ENCODE peak calls at places on chromosomes 4 and X, in five cellular contexts. One of them, this sample, is unnamed.

GRCh38 chr4:100826808-100827548 is 309.2 kb upstream of the EMCN start:
- DNase-seq in HCT116: no peak
- DNase-seq in HFF-Myc: no peak
- DNase-seq in AG04450: no peak
- DNase-seq in heart right ventricle: no peak
- DNase-seq in this sample: no peak

GRCh38 chr4:10016169-10016568 is 5.1 kb downstream of the SLC2A9 start:
- DNase-seq in HCT116: no peak
- DNase-seq in HFF-Myc: no peak
- DNase-seq in AG04450: no peak
- DNase-seq in heart right ventricle: no peak
- DNase-seq in this sample: no peak

GRCh38 chrX:31603411-31604120 is 531.7 kb upstream of the FTHL17 start:
- DNase-seq in HCT116: no peak
- DNase-seq in HFF-Myc: no peak
- DNase-seq in AG04450: peak; percentile 4
- DNase-seq in heart right ventricle: no peak
- DNase-seq in this sample: no peak

GRCh38 chr4:159594576-159594975 is 491.7 kb downstream of the RAPGEF2 start:
- DNase-seq in HCT116: no peak
- DNase-seq in HFF-Myc: no peak
- DNase-seq in AG04450: no peak
- DNase-seq in heart right ventricle: no peak
- DNase-seq in this sample: no peak

GRCh38 chr4:143626134-143626859 is 74.2 kb downstream of the FREM3 start:
- DNase-seq in HCT116: no peak
- DNase-seq in HFF-Myc: no peak
- DNase-seq in AG04450: no peak
- DNase-seq in heart right ventricle: peak; percentile 46
- DNase-seq in this sample: no peak

GRCh38 chrX:33183366-33183765 is 28.0 kb downstream of the DMD start:
- DNase-seq in HCT116: no peak
- DNase-seq in HFF-Myc: no peak
- DNase-seq in AG04450: peak; percentile 44
- DNase-seq in heart right ventricle: peak; percentile 11
- DNase-seq in this sample: no peak

GRCh38 chrX:4932790-4933189 is 1219.3 kb upstream of the PRKX start:
- DNase-seq in HCT116: no peak
- DNase-seq in HFF-Myc: no peak
- DNase-seq in AG04450: no peak
- DNase-seq in heart right ventricle: no peak
- DNase-seq in this sample: no peak

GRCh38 chr4:10001757-10002156 is 19.5 kb downstream of the SLC2A9 start:
- DNase-seq in HCT116: no peak
- DNase-seq in HFF-Myc: no peak
- DNase-seq in AG04450: no peak
- DNase-seq in heart right ventricle: no peak
- DNase-seq in this sample: no peak

GRCh38 chrX:3820170-3820569 is 106.7 kb upstream of the PRKX start:
- DNase-seq in HCT116: no peak
- DNase-seq in HFF-Myc: no peak
- DNase-seq in AG04450: peak; percentile 51
- DNase-seq in heart right ventricle: no peak
- DNase-seq in this sample: peak; percentile 33

GRCh38 chr4:107736924-107737448 is 17.0 kb upstream of the PAPSS1 start:
- DNase-seq in HCT116: peak; percentile 44
- DNase-seq in HFF-Myc: no peak
- DNase-seq in AG04450: no peak
- DNase-seq in heart right ventricle: no peak
- DNase-seq in this sample: no peak

GRCh38 chrX:155188786-155189185 is 27.5 kb upstream of the VBP1 start:
- DNase-seq in HCT116: no peak
- DNase-seq in HFF-Myc: no peak
- DNase-seq in AG04450: no peak
- DNase-seq in heart right ventricle: no peak
- DNase-seq in this sample: no peak

GRCh38 chrX:43646800-43647199 is 9.3 kb upstream of the MAOA start:
- DNase-seq in HCT116: no peak
- DNase-seq in HFF-Myc: no peak
- DNase-seq in AG04450: no peak
- DNase-seq in heart right ventricle: no peak
- DNase-seq in this sample: no peak

GRCh38 chrX:10769696-10770619 is 149.6 kb upstream of the MID1 start:
- DNase-seq in HCT116: no peak
- DNase-seq in HFF-Myc: no peak
- DNase-seq in AG04450: peak; percentile 4
- DNase-seq in heart right ventricle: no peak
- DNase-seq in this sample: no peak
- H3K4me3 ChIP-seq in HCT116: no peak overlapping the region
- H3K4me3 ChIP-seq in HFF-Myc: no peak overlapping the region
- H3K4me3 ChIP-seq in AG04450: peak overlapping the region; percentile 41
- H3K4me3 ChIP-seq in heart right ventricle: no peak overlapping the region
- H3K4me3 ChIP-seq in this sample: no peak overlapping the region

GRCh38 chr4:104352211-104352610 is 142.5 kb downstream of the CXXC4 start:
- DNase-seq in HCT116: no peak
- DNase-seq in HFF-Myc: no peak
- DNase-seq in AG04450: no peak
- DNase-seq in heart right ventricle: no peak
- DNase-seq in this sample: no peak
- TF ChIP-seq CTCF in HCT116: peak; percentile 37
- TF ChIP-seq CTCF in HFF-Myc: no peak
- TF ChIP-seq CTCF in AG04450: no peak
- TF ChIP-seq CTCF in heart right ventricle: no peak
- TF ChIP-seq CTCF in this sample: no peak

GRCh38 chr4:11368701-11369115 is 60.0 kb downstream of the HS3ST1 start:
- DNase-seq in HCT116: no peak
- DNase-seq in HFF-Myc: no peak
- DNase-seq in AG04450: no peak
- DNase-seq in heart right ventricle: peak; percentile 7
- DNase-seq in this sample: no peak
- H3K4me3 ChIP-seq in HCT116: no peak overlapping the region
- H3K4me3 ChIP-seq in HFF-Myc: no peak overlapping the region
- H3K4me3 ChIP-seq in AG04450: no peak overlapping the region
- H3K4me3 ChIP-seq in heart right ventricle: peak overlapping the region; percentile 26
- H3K4me3 ChIP-seq in this sample: no peak overlapping the region

DNA sequence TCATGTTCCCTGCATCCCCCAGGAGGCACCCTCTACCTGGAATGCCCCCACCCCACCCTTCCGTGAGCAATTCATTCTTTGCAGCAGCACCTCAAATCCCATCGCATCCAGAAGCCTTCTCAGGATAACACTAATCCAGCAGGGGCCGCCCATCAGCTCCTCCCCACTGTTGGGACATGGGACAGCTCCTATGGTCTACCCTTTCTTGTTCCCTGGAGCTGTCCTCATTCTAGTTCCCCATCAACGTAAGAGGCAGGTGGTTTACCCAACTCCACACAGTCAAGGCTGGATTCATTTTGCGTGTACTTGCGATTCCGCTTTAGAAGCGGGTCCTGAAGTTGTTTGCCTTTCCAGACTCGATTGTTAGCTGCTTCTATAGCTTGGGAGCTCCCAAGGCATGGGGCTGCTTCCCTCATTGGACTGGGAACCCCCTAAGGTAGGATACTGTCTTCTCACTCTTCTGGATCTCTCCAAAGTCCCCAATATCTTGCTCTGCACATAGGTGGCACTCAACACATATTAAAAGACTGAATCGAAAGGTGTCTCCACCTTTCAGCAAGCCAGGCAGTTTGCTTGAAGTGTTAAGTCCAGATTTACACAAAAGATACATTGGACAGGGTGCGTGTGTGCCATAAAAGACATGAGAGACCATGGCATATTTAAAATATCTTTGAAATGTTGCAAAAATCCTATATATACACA is 942 bp upstream of the APLN start:
- DNase-seq in HCT116: no peak
- DNase-seq in HFF-Myc: no peak
- DNase-seq in AG04450: no peak
- DNase-seq in heart right ventricle: no peak
- DNase-seq in this sample: no peak
- TF ChIP-seq CTCF in HCT116: no peak
- TF ChIP-seq CTCF in HFF-Myc: no peak
- TF ChIP-seq CTCF in AG04450: no peak
- TF ChIP-seq CTCF in heart right ventricle: no peak
- TF ChIP-seq CTCF in this sample: peak; percentile 9

GRCh38 chr4:99022566-99022965 is 27.0 kb downstream of the METAP1 start:
- DNase-seq in HCT116: no peak
- DNase-seq in HFF-Myc: no peak
- DNase-seq in AG04450: no peak
- DNase-seq in heart right ventricle: no peak
- DNase-seq in this sample: no peak
- H3K4me3 ChIP-seq in HCT116: no peak overlapping the region
- H3K4me3 ChIP-seq in HFF-Myc: peak overlapping the region; percentile 10
- H3K4me3 ChIP-seq in AG04450: no peak overlapping the region
- H3K4me3 ChIP-seq in heart right ventricle: no peak overlapping the region
- H3K4me3 ChIP-seq in this sample: no peak overlapping the region

DNA sequence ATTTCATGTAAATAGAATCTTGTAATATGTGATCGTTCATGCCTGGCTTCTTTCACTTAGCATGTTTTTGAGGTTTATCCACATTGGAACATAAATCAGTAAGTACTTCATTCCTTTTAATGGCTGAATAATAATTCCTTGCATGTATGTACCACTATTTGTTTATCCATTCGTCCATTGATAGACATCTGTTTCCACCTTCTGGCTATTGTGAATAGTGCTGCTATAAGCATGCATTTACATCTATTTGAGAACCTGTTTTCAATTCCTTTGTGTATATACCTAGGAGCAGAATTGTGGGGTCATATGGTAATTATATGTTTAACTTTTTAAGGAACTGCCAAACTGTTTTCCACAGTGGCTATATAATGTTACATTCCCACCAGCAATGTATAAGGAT is 356.7 kb upstream of the DIPK2B start:
- DNase-seq in HCT116: no peak
- DNase-seq in HFF-Myc: no peak
- DNase-seq in AG04450: no peak
- DNase-seq in heart right ventricle: no peak
- DNase-seq in this sample: no peak
- TF ChIP-seq CTCF in HCT116: no peak
- TF ChIP-seq CTCF in HFF-Myc: no peak
- TF ChIP-seq CTCF in AG04450: no peak
- TF ChIP-seq CTCF in heart right ventricle: no peak
- TF ChIP-seq CTCF in this sample: peak; percentile 18

GRCh38 chrX:134732152-134732551 is 73.9 kb upstream of the PLAC1 start:
- DNase-seq in HCT116: no peak
- DNase-seq in HFF-Myc: no peak
- DNase-seq in AG04450: no peak
- DNase-seq in heart right ventricle: no peak
- DNase-seq in this sample: no peak

GRCh38 chrX:134735015-134735414 is 76.7 kb upstream of the PLAC1 start:
- DNase-seq in HCT116: no peak
- DNase-seq in HFF-Myc: no peak
- DNase-seq in AG04450: no peak
- DNase-seq in heart right ventricle: no peak
- DNase-seq in this sample: no peak

GRCh38 chrX:134734343-134735001 is 76.2 kb upstream of the PLAC1 start:
- DNase-seq in HCT116: no peak
- DNase-seq in HFF-Myc: peak; percentile 60
- DNase-seq in AG04450: peak; percentile 38
- DNase-seq in heart right ventricle: no peak
- DNase-seq in this sample: peak; percentile 25

GRCh38 chrX:134733595-134733994 is 75.3 kb upstream of the PLAC1 start:
- DNase-seq in HCT116: no peak
- DNase-seq in HFF-Myc: no peak
- DNase-seq in AG04450: no peak
- DNase-seq in heart right ventricle: no peak
- DNase-seq in this sample: no peak

DNA sequence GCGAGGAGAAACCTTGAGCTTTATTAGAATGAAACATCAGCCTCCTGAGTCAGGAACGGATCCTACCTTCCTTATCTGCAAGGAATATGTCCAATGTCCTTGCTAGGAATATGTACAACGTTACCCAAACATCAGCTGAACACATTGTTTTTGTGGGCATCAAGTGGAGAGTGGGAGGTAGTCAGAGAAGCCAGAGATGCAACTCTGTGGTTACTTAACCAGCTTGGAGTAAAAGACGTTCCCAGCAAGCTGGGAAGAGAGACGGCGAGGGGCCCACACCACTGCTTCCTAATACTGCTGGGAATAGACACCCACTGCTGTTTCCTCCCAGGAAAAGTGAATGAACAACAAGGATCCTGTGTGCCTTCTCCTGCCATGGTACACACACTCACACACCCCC is 74.4 kb upstream of the PLAC1 start:
- DNase-seq in HCT116: no peak
- DNase-seq in HFF-Myc: no peak
- DNase-seq in AG04450: no peak
- DNase-seq in heart right ventricle: no peak
- DNase-seq in this sample: no peak
- H3K4me3 ChIP-seq in HCT116: no peak overlapping the region
- H3K4me3 ChIP-seq in HFF-Myc: no peak overlapping the region
- H3K4me3 ChIP-seq in AG04450: no peak overlapping the region
- H3K4me3 ChIP-seq in heart right ventricle: no peak overlapping the region
- H3K4me3 ChIP-seq in this sample: no peak overlapping the region

This sample was measured in AG09309.